ENCODE peak calls at places on chromosomes 7 and 10, in six cellular contexts. B, A, Z, P, L and R are unnamed samples.
A peak's percentile ranks its signal among the peaks of the same experiment; 100 is the strongest.

GRCh38 chr10:32958085-32958991 is at the start of gene ITGB1:
- DNase-seq in A (peak; percentile 97), Z (peak; percentile 99), P (peak; percentile 98), L (peak; percentile 65), B (peak; percentile 83), R (no peak)

GRCh38 chr7:2139004-2139652 is 93.6 kb downstream of the MAD1L1 start:
- DNase-seq in B (no peak), P (no peak), L (no peak), A (no peak), Z (no peak), R (no peak)

GRCh38 chr7:107463139-107464078 is 6.4 kb upstream of the GPR22 start:
- DNase-seq in B (peak; percentile 62), Z (peak; percentile 64), A (peak; percentile 60), P (peak; percentile 75), L (no peak), R (peak; percentile 3)

GRCh38 chr10:125038637-125039036 is 96.7 kb downstream of the ZRANB1 start:
- DNase-seq in P (peak; percentile 89), Z (peak; percentile 88), A (no peak), B (peak; percentile 31), L (no peak), R (no peak)

GRCh38 chr10:112842832-112843360 is 107.2 kb upstream of the TCF7L2 start:
- DNase-seq in B (no peak), L (no peak), Z (no peak), A (no peak), P (no peak), R (peak; percentile 7)

GRCh38 chr10:12061124-12061523 is 7.6 kb upstream of the DHTKD1 start:
- DNase-seq in P (no peak), Z (no peak), B (no peak), L (no peak), A (no peak), R (no peak)

GRCh38 chr7:140284062-140284461 is 107.3 kb upstream of the KDM7A start:
- DNase-seq in B (no peak), Z (no peak), L (no peak), A (no peak), P (no peak), R (no peak)

GRCh38 chr10:11178606-11179221 is 161.0 kb downstream of the CELF2 start:
- DNase-seq in L (peak; percentile 66), Z (no peak), P (no peak), B (no peak), A (no peak), R (peak; percentile 92)

GRCh38 chr10:42953684-42954674 is 122.9 kb upstream of the RET start:
- DNase-seq in Z (peak; percentile 31), A (no peak), B (no peak), P (peak; percentile 60), L (no peak), R (no peak)

GRCh38 chr7:31318308-31318707 is 22.2 kb downstream of the NEUROD6 start:
- DNase-seq in P (no peak), A (no peak), B (no peak), L (no peak), Z (no peak), R (no peak)

GRCh38 chr10:71243756-71244637 is 31.6 kb downstream of the UNC5B start:
- DNase-seq in A (peak; percentile 80), Z (no peak), B (peak; percentile 88), P (no peak), L (no peak), R (no peak)

GRCh38 chr10:2925631-2926030 is 141.7 kb upstream of the PFKP start:
- DNase-seq in P (no peak), A (no peak), L (no peak), B (peak; percentile 22), Z (peak; percentile 76), R (no peak)

GRCh38 chr7:78226059-78226658 is 427.6 kb downstream of the PHTF2 start:
- DNase-seq in L (no peak), B (peak; percentile 20), A (peak; percentile 1), P (no peak), Z (no peak), R (no peak)

GRCh38 chr10:21363087-21363752 is 162.3 kb downstream of the SKIDA1 start:
- DNase-seq in A (no peak), Z (no peak), L (no peak), P (no peak), B (no peak), R (no peak)

GRCh38 chr7:112205348-112206237 is 606 bp downstream of the DOCK4 start:
- DNase-seq in P (peak; percentile 77), Z (peak; percentile 79), L (no peak), B (peak; percentile 33), A (peak; percentile 65), R (no peak)

GRCh38 chr10:88232029-88232895 is 350.9 kb downstream of the RNLS start:
- DNase-seq in P (peak; percentile 79), B (no peak), A (no peak), L (no peak), Z (peak; percentile 91), R (no peak)

GRCh38 chr7:76149847-76150691 is 51.6 kb upstream of the SRRM3 start:
- DNase-seq in P (no peak), B (no peak), A (no peak), Z (no peak), L (no peak), R (no peak)

GRCh38 chr10:88528791-88529190 is 54.3 kb downstream of the RNLS start:
- DNase-seq in B (no peak), A (no peak), P (no peak), Z (no peak), L (no peak), R (no peak)

GRCh38 chr7:34840176-34840785 is 182.3 kb downstream of the NPSR1 start:
- DNase-seq in A (no peak), B (no peak), Z (no peak), L (no peak), P (no peak), R (no peak)

DNA sequence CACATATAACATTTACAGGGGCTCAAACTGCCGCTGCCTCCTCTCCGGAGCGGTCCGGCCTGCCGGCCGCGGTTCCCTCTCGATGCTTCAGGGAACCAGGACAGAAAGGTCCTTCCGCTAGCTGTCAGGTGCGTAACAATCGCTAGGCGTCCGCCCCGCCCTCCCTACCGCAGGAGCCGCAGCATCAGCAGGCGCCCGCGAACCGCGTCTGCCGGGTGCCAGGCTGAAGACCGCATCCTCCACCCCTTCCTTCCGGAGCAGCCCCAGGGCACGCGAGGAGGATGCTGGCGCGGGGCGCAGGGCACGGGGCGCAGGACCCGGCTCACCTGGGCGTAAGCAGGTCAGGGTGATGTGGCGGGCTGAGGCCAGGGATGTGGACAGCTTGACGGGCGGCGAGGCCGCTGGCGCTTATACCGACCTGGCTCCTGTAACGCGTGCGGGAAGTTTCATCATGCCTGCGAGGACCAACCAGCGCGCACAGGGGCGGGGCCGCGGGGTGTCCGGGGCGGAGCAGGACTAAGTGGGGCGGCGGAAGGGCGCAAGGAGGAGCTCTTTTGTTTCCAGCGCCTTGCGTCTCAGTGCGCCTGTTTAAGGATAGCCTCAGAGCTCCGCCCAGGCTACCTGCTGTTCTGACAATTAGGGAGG is at the start of gene ASNS:
- DNase-seq in L (peak; percentile 62), A (peak; percentile 93), P (peak; percentile 93), B (peak; percentile 81), Z (peak; percentile 91), R (peak; percentile 80)
- TF ChIP-seq CTCF in L (no peak), A (no peak), P (no peak), B (peak; percentile 34), Z (no peak), R (no peak)

DNA sequence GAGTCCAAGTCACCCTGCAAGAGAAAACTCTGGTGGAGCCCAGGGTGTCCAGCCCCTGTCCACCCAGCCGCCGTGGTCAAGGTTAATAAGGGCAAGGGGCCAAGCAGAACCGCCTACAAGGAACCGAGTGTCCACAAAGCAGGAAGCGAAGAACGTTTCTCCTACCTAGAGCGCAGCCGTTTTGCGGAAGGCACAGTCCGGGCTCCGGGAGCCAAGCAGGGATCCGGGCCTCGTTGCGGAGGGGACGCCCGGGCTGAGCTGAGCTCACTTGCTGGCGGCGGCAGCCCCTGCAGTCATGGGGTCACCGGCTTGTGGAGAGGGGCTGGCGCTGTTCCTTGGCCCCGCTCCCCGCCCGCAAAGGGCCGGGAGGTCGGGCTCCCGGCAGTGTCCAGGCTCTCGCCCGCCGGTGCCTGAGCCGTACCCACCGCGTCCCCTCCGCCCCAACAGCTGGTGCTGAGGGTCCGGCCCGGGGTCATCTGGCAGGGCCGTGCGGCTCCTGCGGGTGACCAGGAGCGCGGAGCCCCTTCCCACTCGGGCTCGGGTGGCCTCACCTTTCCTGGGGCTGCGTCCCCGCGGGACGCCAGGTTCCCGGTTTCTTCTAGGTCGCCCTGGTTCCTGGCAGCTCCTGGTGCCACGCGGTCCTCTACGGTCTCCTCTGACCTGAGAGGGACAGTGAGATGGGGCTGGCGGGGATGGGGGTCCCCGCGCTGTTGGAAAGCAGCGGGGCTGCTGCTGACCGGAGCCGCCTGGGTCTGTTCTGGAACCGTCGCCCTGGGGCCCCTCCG is 14.0 kb upstream of the ZNF273 start:
- DNase-seq in P (peak; percentile 78), Z (no peak), L (no peak), B (no peak), A (no peak), R (no peak)
- H3K4me3 ChIP-seq in P (peak overlapping the region; percentile 70), Z (peak overlapping the region; percentile 66), L (peak overlapping the region; percentile 61), B (peak overlapping the region; percentile 34), A (peak overlapping the region; percentile 18), R (no peak overlapping the region)

GRCh38 chr7:73597978-73598782 is 19.8 kb upstream of the TBL2 start:
- DNase-seq in B (peak; percentile 36), A (no peak), P (no peak), L (no peak), Z (no peak), R (no peak)

GRCh38 chr7:73595358-73595757 is 17.0 kb upstream of the TBL2 start:
- DNase-seq in Z (no peak), A (no peak), P (no peak), B (no peak), L (no peak), R (no peak)

GRCh38 chr7:73596191-73597065 is 18.0 kb upstream of the TBL2 start:
- DNase-seq in B (no peak), A (no peak), L (no peak), Z (no peak), P (no peak), R (no peak)

GRCh38 chr7:73599151-73599882 is 20.9 kb upstream of the TBL2 start:
- DNase-seq in P (no peak), A (no peak), L (no peak), B (no peak), Z (no peak), R (no peak)

DNA sequence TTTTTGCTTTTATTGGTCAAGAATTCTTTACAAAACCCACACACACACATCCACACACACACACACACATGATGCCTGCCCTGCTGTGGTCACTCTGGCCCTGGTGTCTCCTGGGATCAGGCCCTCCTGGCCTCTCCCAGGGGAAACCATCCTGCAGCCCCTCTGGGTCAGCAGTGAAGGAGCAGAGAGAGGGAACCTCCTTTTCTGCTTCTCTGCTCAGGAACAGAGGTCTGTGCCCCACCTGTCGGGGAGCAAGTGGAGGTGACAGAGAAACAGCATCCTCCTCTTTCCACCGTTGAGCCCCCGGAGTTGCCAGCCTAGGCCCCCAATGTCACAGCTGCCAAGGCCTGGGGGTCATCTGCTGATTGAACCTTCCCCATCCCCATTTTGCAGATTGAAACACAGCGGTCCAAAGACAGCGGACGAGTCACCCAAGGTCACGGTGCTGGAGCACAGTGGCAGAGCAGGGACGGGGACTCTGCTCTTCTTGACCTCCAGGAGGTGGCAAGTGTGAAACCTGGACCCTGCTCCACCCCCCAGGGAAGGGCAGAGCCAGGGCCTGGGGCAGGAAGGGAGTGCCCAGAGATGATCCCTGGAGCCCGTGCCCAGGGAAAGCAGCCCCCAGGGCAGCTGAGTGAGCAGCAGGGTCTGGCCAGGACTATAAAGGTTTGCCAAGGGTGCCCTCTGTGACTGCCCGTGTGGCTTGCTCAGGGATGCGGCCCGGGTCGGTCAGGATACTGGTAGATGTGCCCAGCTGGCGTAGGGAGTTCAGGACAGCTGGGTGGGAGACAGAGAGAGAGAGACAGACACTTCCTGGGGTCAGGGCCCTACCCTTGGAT is 15.0 kb upstream of the TBL2 start:
- DNase-seq in L (no peak), A (no peak), Z (no peak), P (no peak), B (no peak), R (no peak)
- TF ChIP-seq CTCF in L (no peak), A (no peak), Z (no peak), P (no peak), B (no peak), R (peak; percentile 25)

GRCh38 chr7:39567294-39567693 is 1.1 kb downstream of the YAE1 start:
- DNase-seq in A (no peak), Z (no peak), L (no peak), P (no peak), B (peak; percentile 15), R (no peak)
- H3K4me3 ChIP-seq in A (peak overlapping the region; percentile 97), Z (peak overlapping the region; percentile 86), L (peak overlapping the region; percentile 83), P (peak overlapping the region; percentile 87), B (peak overlapping the region; percentile 93), R (peak overlapping the region; percentile 57)